ENCODE peak calls at places on chromosome 14, in four cellular contexts. T is A549, O is H1, Z is HCT116. F is an unnamed sample.

GRCh38 chr14:90483551-90483950 is 86.7 kb downstream of the CALM1 start:
- DNase-seq in T (no peak), O (no peak), Z (no peak), F (peak; percentile 84)

GRCh38 chr14:54478621-54479215 is 10.1 kb downstream of the GMFB start:
- DNase-seq in T (no peak), Z (no peak), O (no peak), F (no peak)

GRCh38 chr14:21049263-21049662 is 7.1 kb downstream of the RNASE7 start:
- DNase-seq in T (no peak), Z (no peak), O (no peak), F (no peak)

GRCh38 chr14:91401751-91402150 is 15.9 kb downstream of the CCDC88C start:
- DNase-seq in Z (no peak), O (no peak), T (no peak), F (no peak)

GRCh38 chr14:34063470-34064164 is 112.7 kb upstream of the EGLN3 start:
- DNase-seq in Z (no peak), T (peak; percentile 53), O (no peak), F (no peak)

GRCh38 chr14:21352587-21352986 is 31.2 kb downstream of the SUPT16H start:
- DNase-seq in Z (no peak), T (no peak), O (no peak), F (peak; percentile 77)

GRCh38 chr14:73723799-73724621 is 9.8 kb upstream of the PNMA1 start:
- DNase-seq in Z (no peak), O (no peak), T (peak; percentile 74), F (peak; percentile 87)

GRCh38 chr14:89466939-89467338 is 49.9 kb upstream of the FOXN3 start:
- DNase-seq in T (no peak), Z (no peak), O (no peak), F (peak; percentile 54)

GRCh38 chr14:103543140-103543539 is 14.1 kb downstream of the TRMT61A start:
- DNase-seq in Z (no peak), T (no peak), O (no peak), F (no peak)

GRCh38 chr14:54738009-54738408 is 164.6 kb downstream of the GCH1 start:
- DNase-seq in Z (no peak), T (no peak), O (no peak), F (no peak)

GRCh38 chr14:20350280-20350679 is 6.8 kb downstream of the PARP2 start:
- DNase-seq in Z (no peak), O (no peak), T (no peak), F (no peak)

GRCh38 chr14:22882064-22882463 is 958 bp upstream of the REM2 start:
- DNase-seq in O (no peak), Z (no peak), T (no peak), F (no peak)
- TF ChIP-seq CTCF in O (no peak), Z (no peak), T (no peak), F (no peak)

GRCh38 chr14:69711471-69712216 is 55.3 kb upstream of the SRSF5 start:
- DNase-seq in Z (no peak), O (no peak), T (no peak), F (no peak)
- TF ChIP-seq POLR2A in Z (no peak), O (no peak), T (no peak), F (no peak)

GRCh38 chr14:93173943-93174395 is 10.7 kb downstream of the MOAP1 start:
- DNase-seq in Z (no peak), T (no peak), O (no peak), F (no peak)
- TF ChIP-seq MAX in Z (no peak), T (no peak), O (no peak), F (no peak)

DNA sequence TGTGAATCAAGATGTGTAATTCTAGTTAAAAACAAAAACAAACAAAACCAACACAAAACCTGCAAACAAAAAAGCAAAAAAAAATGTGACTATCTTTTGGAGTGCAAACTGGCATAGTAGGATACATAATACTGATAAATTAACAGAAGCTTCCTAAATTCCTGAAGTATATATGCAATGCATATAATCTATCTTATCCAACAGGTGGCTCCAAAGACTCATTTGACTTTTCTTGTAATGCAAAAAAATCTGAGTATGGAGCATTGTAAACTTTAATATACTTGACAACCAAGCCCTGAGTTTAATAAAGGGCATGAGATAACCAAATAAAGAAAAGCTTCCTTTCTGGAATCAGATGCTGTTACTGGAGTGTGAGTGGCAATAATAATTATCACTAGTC is 1003.6 kb downstream of the FSCB start:
- DNase-seq in T (no peak), O (no peak), Z (no peak), F (peak; percentile 0)
- TF ChIP-seq CTCF in T (no peak), O (no peak), Z (no peak), F (no peak)